ENCODE peak calls at places on chromosomes 16 and 17, in ten cellular contexts. X is IMR-90, O is foreskin fibroblast, W is AG10803, G is fibroblast of pulmonary artery, J is AG09309, T is GM20000, N is fibroblast of lung, Y is neural crest cell, I is lower leg skin. Q is an unnamed sample.

GRCh38 chr17:58337600-58338453 is 9.2 kb upstream of the TSPOAP1 start:
- DNase-seq in X (peak; percentile 96), J (peak; percentile 24), T (peak; percentile 74), W (peak; percentile 94), G (peak; percentile 83), N (peak; percentile 93), Y (no peak), O (peak; percentile 74), I (peak; percentile 66), Q (peak; percentile 43)

GRCh38 chr16:72286936-72287620 is 115.1 kb upstream of the PMFBP1 start:
- DNase-seq in N (no peak), I (no peak), W (no peak), O (no peak), T (no peak), X (no peak), G (no peak), Y (no peak), J (no peak), Q (no peak)

GRCh38 chr17:68458260-68459029 is 1.1 kb upstream of the WIPI1 start:
- DNase-seq in I (no peak), T (no peak), Y (no peak), G (no peak), W (no peak), N (no peak), J (no peak), O (no peak), X (no peak), Q (no peak)

GRCh38 chr16:57534881-57535658 is 1.3 kb downstream of the CCDC102A start:
- DNase-seq in I (peak; percentile 26), X (no peak), T (peak; percentile 25), O (no peak), G (no peak), Y (no peak), N (no peak), J (no peak), W (no peak), Q (no peak)

GRCh38 chr17:56389356-56389755 is 204.1 kb upstream of the NOG start:
- DNase-seq in Y (no peak), G (no peak), W (no peak), I (no peak), O (no peak), J (no peak), T (no peak), X (no peak), N (no peak), Q (no peak)

GRCh38 chr16:5903153-5903552 is 805.6 kb upstream of the EEF2KMT start:
- DNase-seq in O (no peak), T (no peak), I (no peak), Y (no peak), J (no peak), W (no peak), N (no peak), G (no peak), X (no peak), Q (no peak)

GRCh38 chr17:39651908-39652634 is 13.1 kb upstream of the TCAP start:
- DNase-seq in W (no peak), Y (no peak), I (no peak), G (no peak), X (no peak), N (no peak), J (no peak), T (no peak), O (no peak), Q (no peak)

GRCh38 chr17:3935825-3936355 is 19.6 kb upstream of the P2RX1 start:
- DNase-seq in G (peak; percentile 62), X (peak; percentile 76), J (peak; percentile 3), Y (no peak), I (no peak), O (peak; percentile 45), N (peak; percentile 47), T (no peak), W (peak; percentile 15), Q (peak; percentile 42)

GRCh38 chr17:40121191-40121885 is 433 bp upstream of the MSL1 start:
- DNase-seq in N (peak; percentile 56), T (peak; percentile 65), O (peak; percentile 42), X (peak; percentile 49), Y (peak; percentile 46), I (no peak), W (peak; percentile 49), J (no peak), G (peak; percentile 67), Q (no peak)

GRCh38 chr16:20904507-20905079 is 4.0 kb downstream of the LYRM1 start:
- DNase-seq in Y (no peak), J (peak; percentile 63), I (no peak), O (peak; percentile 60), W (peak; percentile 82), N (peak; percentile 59), T (peak; percentile 55), G (peak; percentile 86), X (peak; percentile 60), Q (no peak)

GRCh38 chr17:47305302-47305923 is 18.3 kb upstream of the EFCAB13 start:
- DNase-seq in Y (no peak), N (peak; percentile 87), I (no peak), X (peak; percentile 93), J (peak; percentile 84), G (peak; percentile 96), O (peak; percentile 82), T (no peak), W (peak; percentile 98), Q (peak; percentile 90)

GRCh38 chr16:80594756-80595155 is 54.0 kb downstream of the DYNLRB2 start:
- DNase-seq in G (no peak), I (no peak), O (peak; percentile 62), Y (no peak), W (peak; percentile 42), N (no peak), J (no peak), T (no peak), X (peak; percentile 17), Q (no peak)

GRCh38 chr17:68512967-68513474 is 791 bp downstream of the PRKAR1A start:
- DNase-seq in I (peak; percentile 67), O (no peak), J (no peak), T (no peak), G (peak; percentile 64), X (peak; percentile 43), N (peak; percentile 54), Y (no peak), W (peak; percentile 54), Q (no peak)

GRCh38 chr16:73873643-73874042 is 423.0 kb upstream of the PSMD7 start:
- DNase-seq in O (no peak), X (no peak), Y (no peak), J (no peak), N (no peak), I (no peak), T (no peak), G (no peak), W (no peak), Q (no peak)
- TF ChIP-seq CTCF in O (no peak), X (no peak), Y (no peak), J (no peak), N (no peak), I (no peak), T (no peak), G (no peak), W (no peak), Q (no peak)

GRCh38 chr17:18974407-18975149 is 22.6 kb downstream of the SLC5A10 start:
- DNase-seq in O (no peak), N (no peak), J (no peak), Y (no peak), W (no peak), I (no peak), X (peak; percentile 40), G (no peak), T (no peak), Q (no peak)

GRCh38 chr17:18971801-18972200 is 19.8 kb downstream of the SLC5A10 start:
- DNase-seq in O (no peak), G (no peak), Y (no peak), I (no peak), N (no peak), X (no peak), J (no peak), W (no peak), T (no peak), Q (no peak)

GRCh38 chr17:18968945-18969887 is 17.3 kb downstream of the SLC5A10 start:
- DNase-seq in O (no peak), N (no peak), J (no peak), Y (no peak), I (peak; percentile 47), X (no peak), T (no peak), W (no peak), G (no peak), Q (no peak)

GRCh38 chr17:18967806-18968744 is 16.1 kb downstream of the SLC5A10 start:
- DNase-seq in J (no peak), N (no peak), O (no peak), X (no peak), G (no peak), Y (no peak), I (no peak), W (no peak), T (no peak), Q (no peak)

GRCh38 chr17:18970582-18971480 is 18.9 kb downstream of the SLC5A10 start:
- DNase-seq in I (no peak), Y (no peak), N (no peak), G (no peak), X (no peak), W (no peak), O (no peak), T (no peak), J (no peak), Q (no peak)
- TF ChIP-seq CTCF in I (no peak), Y (no peak), N (peak; percentile 4), G (no peak), X (peak; percentile 17), W (no peak), O (no peak), T (no peak), J (peak; percentile 15), Q (no peak)

GRCh38 chr16:3171181-3171854 is 16.7 kb upstream of the OR1F1 start:
- DNase-seq in G (no peak), X (no peak), I (no peak), T (peak; percentile 70), J (no peak), W (no peak), Y (no peak), O (no peak), N (no peak), Q (no peak)

GRCh38 chr16:3175157-3176153 is 12.5 kb upstream of the OR1F1 start:
- DNase-seq in T (no peak), Y (peak; percentile 45), O (no peak), I (no peak), X (peak; percentile 53), J (no peak), N (no peak), W (no peak), G (no peak), Q (no peak)

GRCh38 chr16:3171855-3172593 is 16.0 kb upstream of the OR1F1 start:
- DNase-seq in T (no peak), X (peak; percentile 76), J (no peak), O (no peak), Y (no peak), W (peak; percentile 46), I (no peak), N (no peak), G (no peak), Q (no peak)

GRCh38 chr16:3174618-3175148 is 13.3 kb upstream of the OR1F1 start:
- DNase-seq in I (no peak), J (no peak), Y (no peak), G (no peak), W (no peak), T (no peak), N (no peak), X (no peak), O (no peak), Q (no peak)

GRCh38 chr16:3173892-3174617 is 13.9 kb upstream of the OR1F1 start:
- DNase-seq in I (no peak), X (no peak), G (no peak), N (no peak), O (no peak), T (peak; percentile 65), W (no peak), Y (peak; percentile 67), J (no peak), Q (no peak)
- TF ChIP-seq CTCF in I (no peak), X (peak; percentile 29), G (peak; percentile 34), N (peak; percentile 30), O (peak; percentile 28), T (peak; percentile 59), W (peak; percentile 27), Y (peak; percentile 58), J (peak; percentile 31), Q (peak; percentile 45)

GRCh38 chr17:73196500-73196899 is 3.6 kb downstream of the COG1 start:
- DNase-seq in G (peak; percentile 42), X (no peak), J (peak; percentile 4), O (no peak), I (no peak), N (peak; percentile 38), T (no peak), W (peak; percentile 37), Y (no peak), Q (no peak)
- TF ChIP-seq CTCF in G (peak; percentile 41), X (peak; percentile 20), J (peak; percentile 58), O (peak; percentile 25), I (no peak), N (peak; percentile 41), T (no peak), W (peak; percentile 45), Y (peak; percentile 38), Q (peak; percentile 50)